ENCODE peak calls at places on chromosomes 1 and 21, in six cellular contexts. F, H, V, E, X and D are unnamed samples.

GRCh38 chr1:222441006-222441620 is 106.8 kb downstream of the HHIPL2 start:
- DNase-seq in F (no peak), H (no peak), V (no peak), E (no peak), X (no peak), D (peak; percentile 18)

GRCh38 chr1:83113686-83114085 is 885.2 kb downstream of the TTLL7 start:
- DNase-seq in F (no peak), H (no peak), V (peak; percentile 3), E (no peak), X (no peak), D (no peak)

GRCh38 chr21:45255381-45256020 is 32.2 kb downstream of the POFUT2 start:
- DNase-seq in F (no peak), H (no peak), V (no peak), E (no peak), X (no peak), D (no peak)

GRCh38 chr1:116380499-116381316 is 7.7 kb downstream of the ATP1A1 start:
- DNase-seq in F (no peak), H (no peak), V (peak; percentile 28), E (no peak), X (no peak), D (no peak)

GRCh38 chr21:17461014-17461413 is 51.8 kb upstream of the CXADR start:
- DNase-seq in F (peak; percentile 42), H (peak; percentile 81), V (peak; percentile 93), E (no peak), X (no peak), D (peak; percentile 93)

GRCh38 chr1:34500451-34500850 is 254.4 kb upstream of the GJB5 start:
- DNase-seq in F (no peak), H (peak; percentile 0), V (no peak), E (peak; percentile 78), X (no peak), D (peak; percentile 4)

GRCh38 chr1:89527750-89528381 is 3.2 kb downstream of the LRRC8B start:
- DNase-seq in F (no peak), H (no peak), V (no peak), E (no peak), X (no peak), D (no peak)

GRCh38 chr1:204493145-204493881 is 1.3 kb downstream of the PIK3C2B start:
- DNase-seq in F (peak; percentile 78), H (peak; percentile 65), V (peak; percentile 66), E (peak; percentile 53), X (no peak), D (peak; percentile 60)

GRCh38 chr1:66294692-66295384 is 239.1 kb upstream of the SGIP1 start:
- DNase-seq in F (no peak), H (peak; percentile 67), V (peak; percentile 77), E (no peak), X (no peak), D (peak; percentile 78)

GRCh38 chr1:215517441-215517891 is 49.6 kb upstream of the KCTD3 start:
- DNase-seq in F (no peak), H (peak; percentile 41), V (peak; percentile 69), E (peak; percentile 28), X (no peak), D (peak; percentile 74)

GRCh38 chr21:39232926-39233325 is 49.7 kb upstream of the PSMG1 start:
- DNase-seq in F (no peak), H (peak; percentile 10), V (peak; percentile 61), E (no peak), X (no peak), D (peak; percentile 43)

GRCh38 chr1:12173631-12174121 is 6.9 kb downstream of the TNFRSF1B start:
- DNase-seq in F (peak; percentile 60), H (no peak), V (no peak), E (no peak), X (no peak), D (peak; percentile 48)

GRCh38 chr1:222167111-222167510 is 380.8 kb downstream of the HHIPL2 start:
- DNase-seq in F (peak; percentile 32), H (peak; percentile 87), V (peak; percentile 97), E (peak; percentile 46), X (peak; percentile 24), D (peak; percentile 57)

GRCh38 chr1:236699366-236699765 is 13.1 kb downstream of the ACTN2 start:
- DNase-seq in F (no peak), H (no peak), V (no peak), E (no peak), X (no peak), D (no peak)

GRCh38 chr1:54798206-54798605 is 2.9 kb downstream of the TTC22 start:
- DNase-seq in F (no peak), H (no peak), V (no peak), E (no peak), X (no peak), D (no peak)

GRCh38 chr1:98669355-98670296 is 8.1 kb downstream of the SNX7 start:
- DNase-seq in F (no peak), H (peak; percentile 55), V (peak; percentile 68), E (no peak), X (no peak), D (no peak)

GRCh38 chr1:229221106-229222019 is 49.5 kb upstream of the RAB4A start:
- DNase-seq in F (peak; percentile 58), H (peak; percentile 58), V (peak; percentile 37), E (no peak), X (peak; percentile 47), D (peak; percentile 93)

GRCh38 chr21:27450216-27450615 is 483.3 kb upstream of the ADAMTS5 start:
- DNase-seq in F (no peak), H (no peak), V (no peak), E (no peak), X (no peak), D (peak; percentile 42)

GRCh38 chr1:215052656-215053055 is 29.9 kb upstream of the KCNK2 start:
- DNase-seq in F (no peak), H (peak; percentile 30), V (peak; percentile 94), E (no peak), X (no peak), D (no peak)

GRCh38 chr1:170663011-170663410 is 920 bp upstream of the PRRX1 start:
- DNase-seq in F (no peak), H (peak; percentile 63), V (peak; percentile 81), E (peak; percentile 75), X (no peak), D (no peak)

GRCh38 chr1:107669996-107670395 is 295.0 kb downstream of the VAV3 start:
- DNase-seq in F (peak; percentile 63), H (peak; percentile 50), V (peak; percentile 41), E (no peak), X (no peak), D (peak; percentile 33)

GRCh38 chr1:161439280-161440232 is 65.7 kb upstream of the FCGR2A start:
- DNase-seq in F (peak; percentile 38), H (peak; percentile 4), V (peak; percentile 55), E (no peak), X (no peak), D (peak; percentile 26)

GRCh38 chr1:203175237-203176181 is at the start of gene MYBPH:
- DNase-seq in F (no peak), H (no peak), V (no peak), E (no peak), X (no peak), D (no peak)

GRCh38 chr1:203173156-203173555 is 2.5 kb downstream of the MYBPH start:
- DNase-seq in F (no peak), H (no peak), V (no peak), E (no peak), X (no peak), D (no peak)

GRCh38 chr1:203173566-203173965 is 2.1 kb downstream of the MYBPH start:
- DNase-seq in F (no peak), H (no peak), V (no peak), E (no peak), X (no peak), D (no peak)

GRCh38 chr1:203176273-203176672 is 647 bp upstream of the MYBPH start:
- DNase-seq in F (no peak), H (no peak), V (no peak), E (no peak), X (no peak), D (no peak)

DNA sequence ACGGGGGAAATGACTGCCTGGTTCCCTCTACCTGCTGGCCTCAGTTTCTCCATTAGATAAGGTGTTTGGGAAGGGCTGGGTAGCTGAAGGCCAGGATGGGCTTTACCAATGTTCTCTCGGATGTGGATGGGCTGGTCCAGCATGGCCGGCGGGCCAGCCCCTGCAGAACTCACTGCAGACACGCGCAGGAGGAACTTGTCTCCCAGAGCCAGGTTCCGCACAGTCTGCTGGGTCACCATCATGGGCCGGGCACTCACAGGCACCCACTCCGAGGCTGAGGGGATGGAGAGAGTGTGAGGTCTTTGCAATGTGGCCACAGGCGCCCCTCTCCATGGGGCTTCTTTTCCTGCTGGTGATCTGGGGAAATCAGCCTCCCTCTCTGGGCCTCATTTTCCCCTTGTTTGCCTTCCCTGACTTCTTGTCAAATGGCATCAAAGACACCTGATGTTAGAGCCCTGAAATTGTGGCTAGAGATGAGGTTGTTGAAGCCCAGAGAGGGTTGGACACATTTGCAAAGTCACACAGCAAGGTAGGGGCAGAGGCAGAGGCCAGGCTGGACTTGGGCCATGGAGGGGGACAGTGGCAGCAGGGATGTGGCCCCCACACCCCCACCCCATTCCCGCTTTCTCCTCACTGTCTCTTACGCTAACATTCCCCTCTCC is 1.2 kb downstream of the MYBPH start:
- DNase-seq in F (no peak), H (no peak), V (no peak), E (no peak), X (no peak), D (no peak)
- TF ChIP-seq CTCF in F (no peak), H (no peak), V (no peak), E (no peak), X (no peak), D (no peak)

DNA sequence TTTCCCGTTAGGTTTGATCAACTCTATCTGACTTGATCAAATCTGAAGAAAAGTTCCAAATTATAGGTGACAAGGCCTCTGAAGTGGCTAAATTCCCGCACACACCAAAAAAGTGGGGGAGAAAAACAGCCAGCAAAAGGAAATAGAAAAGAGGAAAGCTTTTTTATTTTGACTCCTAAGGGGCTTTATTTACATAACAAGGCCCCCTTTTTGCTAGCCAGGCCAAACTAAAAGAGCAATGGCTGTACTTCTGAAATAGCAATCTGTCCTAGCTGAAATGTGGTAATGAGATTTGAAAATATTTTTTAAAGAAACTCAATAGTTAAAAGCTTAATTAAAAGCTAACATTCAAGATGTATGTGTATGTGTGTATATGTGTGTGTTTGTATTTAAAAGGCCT is 311.5 kb upstream of the POGK start:
- DNase-seq in F (no peak), H (no peak), V (no peak), E (no peak), X (no peak), D (no peak)
- H3K4me3 ChIP-seq in F (no peak overlapping the region), H (no peak overlapping the region), V (no peak overlapping the region), E (no peak overlapping the region), X (no peak overlapping the region), D (no peak overlapping the region)

GRCh38 chr1:46411601-46412341 is 17.7 kb downstream of the FAAH start:
- DNase-seq in F (no peak), H (no peak), V (no peak), E (peak; percentile 30), X (no peak), D (no peak)

GRCh38 chr1:46410156-46411009 is 16.3 kb downstream of the FAAH start:
- DNase-seq in F (no peak), H (no peak), V (peak; percentile 63), E (no peak), X (no peak), D (peak; percentile 39)

GRCh38 chr1:46412853-46413595 is 18.9 kb downstream of the FAAH start:
- DNase-seq in F (no peak), H (no peak), V (no peak), E (no peak), X (no peak), D (no peak)

GRCh38 chr1:46409063-46409372 is 14.9 kb downstream of the FAAH start:
- DNase-seq in F (no peak), H (no peak), V (no peak), E (no peak), X (no peak), D (no peak)

GRCh38 chr1:46411010-46411405 is 16.9 kb downstream of the FAAH start:
- DNase-seq in F (no peak), H (no peak), V (no peak), E (no peak), X (no peak), D (no peak)
- TF ChIP-seq CTCF in F (no peak), H (no peak), V (no peak), E (no peak), X (no peak), D (no peak)

GRCh38 chr21:26042181-26042876 is 128.2 kb downstream of the APP start:
- DNase-seq in F (no peak), H (no peak), V (no peak), E (no peak), X (no peak), D (no peak)
- H3K4me3 ChIP-seq in F (no peak overlapping the region), H (no peak overlapping the region), V (no peak overlapping the region), E (no peak overlapping the region), X (no peak overlapping the region), D (no peak overlapping the region)